ENCODE peak calls at places on chromosomes 7 and 10, in nine cellular contexts. Y, M, I, K, L, Z, P, X and G are unnamed samples.

GRCh38 chr7:149529136-149529718 is 31.6 kb upstream of the ZNF746 start:
- DNase-seq in Y (peak), M (no peak), I (no peak), K (no peak), L (no peak), Z (peak), P (no peak), X (peak), G (no peak)

GRCh38 chr10:96863922-96864543 is 31.9 kb downstream of the LCOR start:
- DNase-seq in Y (no peak), M (peak), I (no peak), K (peak), L (no peak), Z (peak), P (no peak), X (no peak), G (no peak)

GRCh38 chr7:129661645-129662182 is 50.2 kb downstream of the NRF1 start:
- DNase-seq in Y (no peak), M (no peak), I (no peak), K (no peak), L (no peak), Z (no peak), P (no peak), X (no peak), G (no peak)

GRCh38 chr7:462173-463103 is 57.2 kb downstream of the PDGFA start:
- DNase-seq in Y (peak), M (no peak), I (no peak), K (no peak), L (no peak), Z (no peak), P (no peak), X (no peak), G (no peak)

GRCh38 chr7:2402687-2403013 is 761 bp upstream of the CHST12 start:
- DNase-seq in Y (no peak), M (no peak), I (no peak), K (no peak), L (no peak), Z (no peak), P (no peak), X (no peak), G (no peak)

GRCh38 chr10:5945203-5945534 is 32.2 kb downstream of the IL15RA start:
- DNase-seq in Y (no peak), M (no peak), I (no peak), K (no peak), L (no peak), Z (no peak), P (no peak), X (no peak), G (no peak)

GRCh38 chr7:106775552-106775936 is 89.5 kb upstream of the PIK3CG start:
- DNase-seq in Y (no peak), M (peak), I (no peak), K (peak), L (no peak), Z (peak), P (no peak), X (peak), G (no peak)

GRCh38 chr7:78510580-78511188 is 712.1 kb downstream of the PHTF2 start:
- DNase-seq in Y (peak), M (peak), I (peak), K (peak), L (no peak), Z (peak), P (peak), X (peak), G (no peak)

GRCh38 chr10:62728479-62728878 is 76.0 kb upstream of the ADO start:
- DNase-seq in Y (peak), M (peak), I (no peak), K (no peak), L (no peak), Z (peak), P (no peak), X (peak), G (no peak)

GRCh38 chr7:116271161-116271979 is 61.0 kb downstream of the TES start:
- DNase-seq in Y (no peak), M (no peak), I (no peak), K (no peak), L (no peak), Z (peak), P (no peak), X (peak), G (no peak)

GRCh38 chr10:119205926-119206602 is 1.3 kb upstream of the GRK5 start:
- DNase-seq in Y (peak), M (peak), I (no peak), K (peak), L (peak), Z (peak), P (peak), X (no peak), G (peak)

GRCh38 chr10:80187465-80188409 is 17.6 kb downstream of the ANXA11 start:
- DNase-seq in Y (peak), M (peak), I (no peak), K (no peak), L (peak), Z (no peak), P (peak), X (no peak), G (peak)

GRCh38 chr10:35035641-35036040 is 54.5 kb downstream of the CUL2 start:
- DNase-seq in Y (no peak), M (peak), I (no peak), K (no peak), L (no peak), Z (peak), P (no peak), X (no peak), G (no peak)